ENCODE peak calls at places on chromosomes 6 and 20, in seven cellular contexts. One of them, this sample, is unnamed.

GRCh38 chr6:52696418-52696817 is 25.5 kb downstream of the TMEM14A start:
- DNase-seq in psoas muscle: no peak
- DNase-seq in lower leg skin: no peak
- DNase-seq in coronary artery: no peak
- DNase-seq in choroid plexus epithelial cell: no peak
- DNase-seq in cardiac fibroblast: no peak
- DNase-seq in naive thymus-derived CD4-positive, alpha-beta T cell: no peak
- DNase-seq in this sample: no peak

GRCh38 chr6:6915813-6916547 is 191.8 kb upstream of the RREB1 start:
- DNase-seq in psoas muscle: peak
- DNase-seq in lower leg skin: no peak
- DNase-seq in coronary artery: no peak
- DNase-seq in choroid plexus epithelial cell: peak
- DNase-seq in cardiac fibroblast: peak
- DNase-seq in naive thymus-derived CD4-positive, alpha-beta T cell: no peak
- DNase-seq in this sample: peak

GRCh38 chr6:71040043-71040442 is 83.2 kb upstream of the B3GAT2 start:
- DNase-seq in psoas muscle: no peak
- DNase-seq in lower leg skin: no peak
- DNase-seq in coronary artery: no peak
- DNase-seq in choroid plexus epithelial cell: no peak
- DNase-seq in cardiac fibroblast: no peak
- DNase-seq in naive thymus-derived CD4-positive, alpha-beta T cell: no peak
- DNase-seq in this sample: no peak

GRCh38 chr6:53547166-53547814 is 2.4 kb upstream of the GCLC start:
- DNase-seq in psoas muscle: peak
- DNase-seq in lower leg skin: no peak
- DNase-seq in coronary artery: no peak
- DNase-seq in choroid plexus epithelial cell: no peak
- DNase-seq in cardiac fibroblast: no peak
- DNase-seq in naive thymus-derived CD4-positive, alpha-beta T cell: no peak
- DNase-seq in this sample: no peak

GRCh38 chr6:29887330-29887818 is 55.0 kb upstream of the HLA-A start:
- DNase-seq in psoas muscle: peak
- DNase-seq in lower leg skin: peak
- DNase-seq in coronary artery: peak
- DNase-seq in choroid plexus epithelial cell: peak
- DNase-seq in cardiac fibroblast: peak
- DNase-seq in naive thymus-derived CD4-positive, alpha-beta T cell: peak
- DNase-seq in this sample: peak

GRCh38 chr6:106972500-106972899 is 2.0 kb downstream of the CD24 start:
- DNase-seq in psoas muscle: no peak
- DNase-seq in lower leg skin: no peak
- DNase-seq in coronary artery: no peak
- DNase-seq in choroid plexus epithelial cell: no peak
- DNase-seq in cardiac fibroblast: no peak
- DNase-seq in naive thymus-derived CD4-positive, alpha-beta T cell: no peak
- DNase-seq in this sample: no peak

GRCh38 chr20:1375515-1375914 is 17.3 kb downstream of the FKBP1A start:
- DNase-seq in psoas muscle: no peak
- DNase-seq in lower leg skin: no peak
- DNase-seq in coronary artery: no peak
- DNase-seq in choroid plexus epithelial cell: peak
- DNase-seq in cardiac fibroblast: peak
- DNase-seq in naive thymus-derived CD4-positive, alpha-beta T cell: no peak
- DNase-seq in this sample: peak

GRCh38 chr6:100203391-100203790 is 209.4 kb upstream of the MCHR2 start:
- DNase-seq in psoas muscle: no peak
- DNase-seq in lower leg skin: no peak
- DNase-seq in coronary artery: no peak
- DNase-seq in choroid plexus epithelial cell: peak
- DNase-seq in cardiac fibroblast: peak
- DNase-seq in naive thymus-derived CD4-positive, alpha-beta T cell: no peak
- DNase-seq in this sample: peak

GRCh38 chr6:36697481-36697903 is at the start of gene RAB44:
- DNase-seq in psoas muscle: no peak
- DNase-seq in lower leg skin: peak
- DNase-seq in coronary artery: peak
- DNase-seq in choroid plexus epithelial cell: no peak
- DNase-seq in cardiac fibroblast: no peak
- DNase-seq in naive thymus-derived CD4-positive, alpha-beta T cell: no peak
- DNase-seq in this sample: no peak

GRCh38 chr6:127484207-127484858 is 25.1 kb upstream of the KIAA0408 start:
- DNase-seq in psoas muscle: no peak
- DNase-seq in lower leg skin: no peak
- DNase-seq in coronary artery: no peak
- DNase-seq in choroid plexus epithelial cell: peak
- DNase-seq in cardiac fibroblast: peak
- DNase-seq in naive thymus-derived CD4-positive, alpha-beta T cell: peak
- DNase-seq in this sample: no peak

GRCh38 chr20:53865905-53866786 is 204.2 kb downstream of the BCAS1 start:
- DNase-seq in psoas muscle: no peak
- DNase-seq in lower leg skin: no peak
- DNase-seq in coronary artery: no peak
- DNase-seq in choroid plexus epithelial cell: peak
- DNase-seq in cardiac fibroblast: peak
- DNase-seq in naive thymus-derived CD4-positive, alpha-beta T cell: no peak
- DNase-seq in this sample: peak

GRCh38 chr6:2225422-2226392 is 19.7 kb downstream of the GMDS start:
- DNase-seq in psoas muscle: no peak
- DNase-seq in lower leg skin: no peak
- DNase-seq in coronary artery: no peak
- DNase-seq in choroid plexus epithelial cell: peak
- DNase-seq in cardiac fibroblast: peak
- DNase-seq in naive thymus-derived CD4-positive, alpha-beta T cell: no peak
- DNase-seq in this sample: peak

GRCh38 chr6:2450546-2450945 is 205.1 kb upstream of the GMDS start:
- DNase-seq in psoas muscle: peak
- DNase-seq in lower leg skin: no peak
- DNase-seq in coronary artery: no peak
- DNase-seq in choroid plexus epithelial cell: peak
- DNase-seq in cardiac fibroblast: no peak
- DNase-seq in naive thymus-derived CD4-positive, alpha-beta T cell: no peak
- DNase-seq in this sample: no peak

GRCh38 chr6:124961784-124962611 is at the start of gene RNF217:
- DNase-seq in psoas muscle: peak
- DNase-seq in lower leg skin: peak
- DNase-seq in coronary artery: peak
- DNase-seq in choroid plexus epithelial cell: peak
- DNase-seq in cardiac fibroblast: peak
- DNase-seq in naive thymus-derived CD4-positive, alpha-beta T cell: no peak
- DNase-seq in this sample: peak

GRCh38 chr6:27889628-27890315 is 22.4 kb downstream of the OR2B2 start:
- DNase-seq in psoas muscle: no peak
- DNase-seq in lower leg skin: peak
- DNase-seq in coronary artery: no peak
- DNase-seq in choroid plexus epithelial cell: no peak
- DNase-seq in cardiac fibroblast: peak
- DNase-seq in naive thymus-derived CD4-positive, alpha-beta T cell: no peak
- DNase-seq in this sample: peak

GRCh38 chr20:36687850-36688249 is 41.9 kb upstream of the SLA2 start:
- DNase-seq in psoas muscle: no peak
- DNase-seq in lower leg skin: no peak
- DNase-seq in coronary artery: no peak
- DNase-seq in choroid plexus epithelial cell: no peak
- DNase-seq in cardiac fibroblast: no peak
- DNase-seq in naive thymus-derived CD4-positive, alpha-beta T cell: no peak
- DNase-seq in this sample: no peak

GRCh38 chr6:41940759-41941279 is 789 bp downstream of the CCND3 start:
- DNase-seq in psoas muscle: peak
- DNase-seq in lower leg skin: peak
- DNase-seq in coronary artery: peak
- DNase-seq in choroid plexus epithelial cell: no peak
- DNase-seq in cardiac fibroblast: peak
- DNase-seq in naive thymus-derived CD4-positive, alpha-beta T cell: peak
- DNase-seq in this sample: peak

GRCh38 chr6:169174516-169175359 is 78.9 kb downstream of the THBS2 start:
- DNase-seq in psoas muscle: no peak
- DNase-seq in lower leg skin: peak
- DNase-seq in coronary artery: peak
- DNase-seq in choroid plexus epithelial cell: no peak
- DNase-seq in cardiac fibroblast: no peak
- DNase-seq in naive thymus-derived CD4-positive, alpha-beta T cell: no peak
- DNase-seq in this sample: no peak

GRCh38 chr20:17612975-17613327 is 43.1 kb downstream of the DSTN start:
- DNase-seq in psoas muscle: no peak
- DNase-seq in lower leg skin: no peak
- DNase-seq in coronary artery: peak
- DNase-seq in choroid plexus epithelial cell: no peak
- DNase-seq in cardiac fibroblast: no peak
- DNase-seq in naive thymus-derived CD4-positive, alpha-beta T cell: no peak
- DNase-seq in this sample: no peak

DNA sequence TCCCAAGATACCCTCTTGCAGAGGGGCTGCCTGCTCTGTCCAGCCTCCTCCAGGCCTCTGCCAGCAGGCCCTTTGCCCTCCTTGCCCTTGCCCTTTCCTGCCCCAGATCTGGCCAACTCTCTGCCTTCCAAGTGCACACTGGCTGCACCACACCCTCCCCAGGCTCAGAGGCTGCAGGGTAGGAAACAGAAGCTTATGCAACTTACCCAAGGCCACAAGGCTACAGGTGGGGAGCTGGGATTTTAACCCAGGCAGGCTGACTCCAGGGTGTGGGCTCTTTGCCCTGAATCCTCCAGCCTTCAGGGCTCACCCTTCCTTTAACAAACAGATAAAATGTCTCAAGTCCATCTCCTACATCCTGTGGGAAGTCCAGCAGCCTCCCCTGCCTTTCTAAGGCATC is 14.5 kb upstream of the TRAF3IP2 start:
- DNase-seq in psoas muscle: no peak
- DNase-seq in lower leg skin: peak
- DNase-seq in coronary artery: no peak
- DNase-seq in choroid plexus epithelial cell: no peak
- DNase-seq in cardiac fibroblast: no peak
- DNase-seq in naive thymus-derived CD4-positive, alpha-beta T cell: no peak
- DNase-seq in this sample: no peak
- H3K4me3 ChIP-seq in psoas muscle: no peak
- H3K4me3 ChIP-seq in lower leg skin: no peak
- H3K4me3 ChIP-seq in coronary artery: no peak
- H3K4me3 ChIP-seq in choroid plexus epithelial cell: no peak
- H3K4me3 ChIP-seq in cardiac fibroblast: no peak
- H3K4me3 ChIP-seq in naive thymus-derived CD4-positive, alpha-beta T cell: no peak
- H3K4me3 ChIP-seq in this sample: no peak

GRCh38 chr6:17280138-17280537 is 1.0 kb upstream of the RBM24 start:
- DNase-seq in psoas muscle: no peak
- DNase-seq in lower leg skin: no peak
- DNase-seq in coronary artery: no peak
- DNase-seq in choroid plexus epithelial cell: no peak
- DNase-seq in cardiac fibroblast: no peak
- DNase-seq in naive thymus-derived CD4-positive, alpha-beta T cell: no peak
- DNase-seq in this sample: no peak

GRCh38 chr6:17280552-17281090 is 540 bp upstream of the RBM24 start:
- DNase-seq in psoas muscle: peak
- DNase-seq in lower leg skin: no peak
- DNase-seq in coronary artery: peak
- DNase-seq in choroid plexus epithelial cell: no peak
- DNase-seq in cardiac fibroblast: no peak
- DNase-seq in naive thymus-derived CD4-positive, alpha-beta T cell: no peak
- DNase-seq in this sample: no peak

GRCh38 chr6:17278289-17279061 is 2.7 kb upstream of the RBM24 start:
- DNase-seq in psoas muscle: no peak
- DNase-seq in lower leg skin: no peak
- DNase-seq in coronary artery: no peak
- DNase-seq in choroid plexus epithelial cell: peak
- DNase-seq in cardiac fibroblast: peak
- DNase-seq in naive thymus-derived CD4-positive, alpha-beta T cell: no peak
- DNase-seq in this sample: no peak

GRCh38 chr6:17277256-17277655 is 3.9 kb upstream of the RBM24 start:
- DNase-seq in psoas muscle: no peak
- DNase-seq in lower leg skin: no peak
- DNase-seq in coronary artery: no peak
- DNase-seq in choroid plexus epithelial cell: no peak
- DNase-seq in cardiac fibroblast: no peak
- DNase-seq in naive thymus-derived CD4-positive, alpha-beta T cell: no peak
- DNase-seq in this sample: no peak

DNA sequence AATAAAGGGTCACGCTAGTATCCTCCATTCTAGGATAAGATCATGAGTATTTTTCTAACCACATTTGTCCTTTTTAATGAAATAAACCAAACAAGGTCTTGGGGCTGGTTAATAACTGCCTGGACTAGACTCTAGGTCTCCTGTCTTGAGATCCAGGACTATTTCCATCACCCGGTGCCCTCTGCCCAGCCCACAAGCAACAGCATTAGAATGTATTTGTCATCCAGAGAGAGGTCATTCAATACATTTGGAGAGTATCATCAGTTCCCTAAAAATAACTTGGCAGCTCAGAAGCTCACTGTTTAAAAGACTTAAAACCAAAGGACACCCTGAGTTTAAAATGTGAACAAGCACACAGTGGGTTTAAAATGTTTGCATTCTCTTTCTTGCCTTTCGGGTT is 4.4 kb upstream of the RBM24 start:
- DNase-seq in psoas muscle: no peak
- DNase-seq in lower leg skin: no peak
- DNase-seq in coronary artery: no peak
- DNase-seq in choroid plexus epithelial cell: no peak
- DNase-seq in cardiac fibroblast: no peak
- DNase-seq in naive thymus-derived CD4-positive, alpha-beta T cell: no peak
- DNase-seq in this sample: peak
- H3K4me3 ChIP-seq in psoas muscle: peak
- H3K4me3 ChIP-seq in lower leg skin: no peak
- H3K4me3 ChIP-seq in coronary artery: no peak
- H3K4me3 ChIP-seq in choroid plexus epithelial cell: no peak
- H3K4me3 ChIP-seq in cardiac fibroblast: no peak
- H3K4me3 ChIP-seq in naive thymus-derived CD4-positive, alpha-beta T cell: no peak
- H3K4me3 ChIP-seq in this sample: no peak

GRCh38 chr20:47238780-47239769 is 117.4 kb downstream of the ZMYND8 start:
- DNase-seq in psoas muscle: no peak
- DNase-seq in lower leg skin: no peak
- DNase-seq in coronary artery: no peak
- DNase-seq in choroid plexus epithelial cell: no peak
- DNase-seq in cardiac fibroblast: no peak
- DNase-seq in naive thymus-derived CD4-positive, alpha-beta T cell: no peak
- DNase-seq in this sample: no peak
- H3K4me3 ChIP-seq in psoas muscle: no peak
- H3K4me3 ChIP-seq in lower leg skin: no peak
- H3K4me3 ChIP-seq in coronary artery: no peak
- H3K4me3 ChIP-seq in choroid plexus epithelial cell: no peak
- H3K4me3 ChIP-seq in cardiac fibroblast: no peak
- H3K4me3 ChIP-seq in naive thymus-derived CD4-positive, alpha-beta T cell: no peak
- H3K4me3 ChIP-seq in this sample: no peak

GRCh38 chr6:150773969-150774368 is 91.5 kb upstream of the MTHFD1L start:
- DNase-seq in psoas muscle: no peak
- DNase-seq in lower leg skin: no peak
- DNase-seq in coronary artery: no peak
- DNase-seq in choroid plexus epithelial cell: no peak
- DNase-seq in cardiac fibroblast: no peak
- DNase-seq in naive thymus-derived CD4-positive, alpha-beta T cell: no peak
- DNase-seq in this sample: no peak

GRCh38 chr6:150767161-150767560 is 98.3 kb upstream of the MTHFD1L start:
- DNase-seq in psoas muscle: no peak
- DNase-seq in lower leg skin: no peak
- DNase-seq in coronary artery: no peak
- DNase-seq in choroid plexus epithelial cell: no peak
- DNase-seq in cardiac fibroblast: no peak
- DNase-seq in naive thymus-derived CD4-positive, alpha-beta T cell: no peak
- DNase-seq in this sample: no peak

GRCh38 chr6:150767585-150768164 is 97.8 kb upstream of the MTHFD1L start:
- DNase-seq in psoas muscle: no peak
- DNase-seq in lower leg skin: peak
- DNase-seq in coronary artery: no peak
- DNase-seq in choroid plexus epithelial cell: peak
- DNase-seq in cardiac fibroblast: no peak
- DNase-seq in naive thymus-derived CD4-positive, alpha-beta T cell: no peak
- DNase-seq in this sample: no peak

GRCh38 chr6:150766201-150766997 is 99.1 kb upstream of the MTHFD1L start:
- DNase-seq in psoas muscle: peak
- DNase-seq in lower leg skin: no peak
- DNase-seq in coronary artery: no peak
- DNase-seq in choroid plexus epithelial cell: peak
- DNase-seq in cardiac fibroblast: no peak
- DNase-seq in naive thymus-derived CD4-positive, alpha-beta T cell: no peak
- DNase-seq in this sample: peak

GRCh38 chr6:150770631-150771030 is 94.9 kb upstream of the MTHFD1L start:
- DNase-seq in psoas muscle: no peak
- DNase-seq in lower leg skin: no peak
- DNase-seq in coronary artery: no peak
- DNase-seq in choroid plexus epithelial cell: no peak
- DNase-seq in cardiac fibroblast: no peak
- DNase-seq in naive thymus-derived CD4-positive, alpha-beta T cell: no peak
- DNase-seq in this sample: peak
- H3K4me3 ChIP-seq in psoas muscle: no peak
- H3K4me3 ChIP-seq in lower leg skin: no peak
- H3K4me3 ChIP-seq in coronary artery: no peak
- H3K4me3 ChIP-seq in choroid plexus epithelial cell: no peak
- H3K4me3 ChIP-seq in cardiac fibroblast: no peak
- H3K4me3 ChIP-seq in naive thymus-derived CD4-positive, alpha-beta T cell: no peak
- H3K4me3 ChIP-seq in this sample: no peak

This sample was measured in MG63.